ENCODE peak calls at places on chromosomes 1 and 21, in six cellular contexts. O is DND-41, X is upper lobe of right lung, U is IMR-90, I is transverse colon, F is ovary. Z is an unnamed sample.

GRCh38 chr1:246907472-246907871 is 24.3 kb downstream of the AHCTF1 start:
- DNase-seq in U (peak; percentile 72), F (no peak), I (peak; percentile 20), O (peak; percentile 43), X (no peak), Z (peak; percentile 79)

GRCh38 chr1:68293609-68294353 is 61.5 kb upstream of the WLS start:
- DNase-seq in I (no peak), X (no peak), U (peak; percentile 45), O (no peak), F (peak; percentile 44), Z (peak; percentile 75)

GRCh38 chr1:201783067-201783466 is 45.9 kb upstream of the IPO9 start:
- DNase-seq in U (peak; percentile 46), O (no peak), X (no peak), F (no peak), I (no peak), Z (peak; percentile 47)

GRCh38 chr1:160981584-160982411 is 27.2 kb upstream of the ITLN2 start:
- DNase-seq in U (no peak), F (no peak), I (no peak), X (no peak), O (no peak), Z (no peak)

GRCh38 chr1:77948841-77949424 is 29.9 kb downstream of the FUBP1 start:
- DNase-seq in O (no peak), I (no peak), U (peak; percentile 42), X (no peak), F (no peak), Z (peak; percentile 56)

GRCh38 chr1:47823016-47823843 is 174.0 kb downstream of the TRABD2B start:
- DNase-seq in U (no peak), O (no peak), F (no peak), I (no peak), X (no peak), Z (no peak)

GRCh38 chr1:184888505-184888904 is 85.8 kb downstream of the NIBAN1 start:
- DNase-seq in F (no peak), X (no peak), O (no peak), U (peak; percentile 84), I (no peak), Z (peak; percentile 63)

GRCh38 chr1:222182641-222183040 is 365.3 kb downstream of the HHIPL2 start:
- DNase-seq in F (no peak), I (no peak), X (no peak), O (no peak), U (peak; percentile 69), Z (no peak)

GRCh38 chr1:18666317-18666920 is 35.8 kb downstream of the PAX7 start:
- DNase-seq in U (no peak), O (no peak), I (peak; percentile 37), X (peak; percentile 77), F (no peak), Z (no peak)

GRCh38 chr1:230702934-230703678 is 10.8 kb downstream of the AGT start:
- DNase-seq in O (no peak), X (no peak), F (no peak), U (no peak), I (no peak), Z (no peak)

GRCh38 chr1:36076979-36077573 is 6.8 kb upstream of the TEKT2 start:
- DNase-seq in O (no peak), U (no peak), I (no peak), F (no peak), X (no peak), Z (peak; percentile 32)

GRCh38 chr1:107486365-107486764 is 345.5 kb downstream of the NTNG1 start:
- DNase-seq in I (no peak), U (no peak), F (no peak), X (no peak), O (no peak), Z (no peak)

GRCh38 chr1:153578490-153578889 is 12.8 kb upstream of the S100A2 start:
- DNase-seq in U (peak; percentile 47), O (no peak), F (no peak), I (no peak), X (no peak), Z (no peak)

GRCh38 chr1:90114521-90115141 is 119.7 kb downstream of the ZNF326 start:
- DNase-seq in U (peak; percentile 49), F (no peak), O (no peak), X (no peak), I (no peak), Z (peak; percentile 69)

GRCh38 chr1:54137532-54138061 is 15.2 kb downstream of the CDCP2 start:
- DNase-seq in U (peak; percentile 50), X (no peak), F (peak; percentile 69), O (no peak), I (no peak), Z (peak; percentile 59)

GRCh38 chr1:238779676-238780075 is 606.7 kb upstream of the CHRM3 start:
- DNase-seq in U (no peak), F (no peak), I (no peak), O (no peak), X (no peak), Z (no peak)

GRCh38 chr1:238783633-238784032 is 602.7 kb upstream of the CHRM3 start:
- DNase-seq in X (no peak), F (no peak), I (no peak), U (no peak), O (no peak), Z (no peak)
- H3K4me3 ChIP-seq in X (no peak overlapping the region), F (no peak overlapping the region), I (no peak overlapping the region), U (no peak overlapping the region), O (no peak overlapping the region), Z (no peak overlapping the region)

GRCh38 chr1:186240436-186240835 is 134.6 kb downstream of the TPR start:
- DNase-seq in X (no peak), I (no peak), O (no peak), F (no peak), U (no peak), Z (no peak)

GRCh38 chr1:186239211-186239610 is 135.8 kb downstream of the TPR start:
- DNase-seq in O (no peak), U (no peak), X (no peak), F (no peak), I (no peak), Z (no peak)

GRCh38 chr1:186250529-186250928 is 124.5 kb downstream of the TPR start:
- DNase-seq in X (no peak), I (no peak), F (no peak), O (no peak), U (no peak), Z (no peak)

DNA sequence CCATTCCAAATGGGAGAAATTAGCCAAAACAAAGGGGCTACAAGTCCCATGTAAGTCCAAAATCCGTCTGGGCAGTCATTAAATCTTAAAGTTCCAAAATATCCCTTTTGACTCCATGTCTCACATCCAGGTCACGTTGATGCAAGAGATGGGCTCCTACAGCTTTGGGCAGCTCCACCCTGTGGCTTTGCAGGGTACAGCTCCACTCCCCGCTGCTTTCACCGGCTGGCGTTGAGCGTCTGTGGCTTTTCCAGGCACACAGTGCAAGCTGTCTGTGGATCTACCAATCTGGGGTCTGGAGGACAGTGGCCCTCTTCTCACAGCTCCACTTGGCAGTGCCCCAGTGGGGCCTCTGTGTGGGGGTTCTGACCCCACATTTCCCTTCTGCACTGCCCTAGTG is 130.2 kb downstream of the TPR start:
- DNase-seq in U (no peak), X (no peak), O (no peak), F (no peak), I (no peak), Z (peak; percentile 21)
- TF ChIP-seq CTCF in U (peak; percentile 17), X (no peak), O (peak; percentile 40), F (no peak), I (no peak), Z (peak; percentile 44)

DNA sequence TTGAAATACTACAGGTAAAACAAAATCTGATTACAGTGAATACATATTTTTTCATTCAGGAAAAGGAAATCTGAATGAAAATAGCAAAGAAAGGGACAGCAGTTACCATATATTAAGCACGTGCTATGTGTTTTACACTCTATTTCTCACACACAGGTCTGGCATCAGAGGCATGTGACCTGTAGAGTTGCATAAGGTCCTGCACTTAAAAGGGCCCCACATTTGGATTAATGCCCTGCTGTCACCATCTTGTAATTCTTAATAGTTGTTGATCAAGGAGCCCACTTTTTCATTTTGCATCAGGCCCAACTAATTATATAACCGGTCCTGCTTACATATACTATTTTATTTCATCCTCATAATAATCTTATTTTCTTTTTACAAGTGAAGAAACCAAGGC is 125.8 kb downstream of the LRRC40 start:
- DNase-seq in U (no peak), X (no peak), I (no peak), O (no peak), F (no peak), Z (no peak)
- H3K4me3 ChIP-seq in U (no peak overlapping the region), X (no peak overlapping the region), I (no peak overlapping the region), O (no peak overlapping the region), F (no peak overlapping the region), Z (no peak overlapping the region)

DNA sequence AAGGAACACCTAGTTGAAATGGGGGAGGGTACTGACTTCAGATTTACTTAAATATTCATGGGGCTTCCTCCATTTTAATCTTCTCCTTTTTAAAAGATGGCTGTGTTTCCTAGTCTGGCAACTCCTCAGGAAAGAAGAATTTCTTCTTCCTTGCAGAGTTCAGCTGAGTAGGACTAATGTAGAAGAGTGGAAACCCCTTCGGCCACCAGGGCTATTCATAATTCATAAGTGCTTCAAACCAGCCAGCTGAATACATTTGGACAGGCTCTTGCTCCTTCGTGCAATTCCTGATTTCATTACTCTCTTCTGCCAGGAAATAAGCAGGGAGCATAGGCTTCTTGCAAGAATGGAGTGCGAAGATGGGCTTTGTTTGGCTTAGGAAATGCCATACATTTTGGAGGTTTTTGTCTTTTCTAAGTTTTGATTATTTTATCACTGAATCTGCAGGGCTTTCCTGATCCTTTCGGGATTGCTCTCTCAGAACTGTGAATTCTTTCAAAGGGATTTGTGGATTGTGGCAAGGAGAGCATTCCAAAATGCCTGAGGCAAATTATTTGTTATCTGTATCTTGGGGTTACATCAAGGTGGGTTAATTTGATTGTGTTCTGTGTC is 179.5 kb upstream of the SGIP1 start:
- DNase-seq in X (no peak), U (peak; percentile 69), O (no peak), F (no peak), I (no peak), Z (peak; percentile 75)
- TF ChIP-seq CTCF in X (no peak), U (no peak), O (no peak), F (no peak), I (no peak), Z (no peak)

GRCh38 chr21:42063206-42063577 is 7.9 kb upstream of the UMODL1 start:
- DNase-seq in U (no peak), X (no peak), I (peak; percentile 71), O (peak; percentile 50), F (no peak), Z (no peak)
- H3K4me3 ChIP-seq in U (no peak overlapping the region), X (peak overlapping the region; percentile 2), I (no peak overlapping the region), O (peak overlapping the region; percentile 66), F (no peak overlapping the region), Z (no peak overlapping the region)

DNA sequence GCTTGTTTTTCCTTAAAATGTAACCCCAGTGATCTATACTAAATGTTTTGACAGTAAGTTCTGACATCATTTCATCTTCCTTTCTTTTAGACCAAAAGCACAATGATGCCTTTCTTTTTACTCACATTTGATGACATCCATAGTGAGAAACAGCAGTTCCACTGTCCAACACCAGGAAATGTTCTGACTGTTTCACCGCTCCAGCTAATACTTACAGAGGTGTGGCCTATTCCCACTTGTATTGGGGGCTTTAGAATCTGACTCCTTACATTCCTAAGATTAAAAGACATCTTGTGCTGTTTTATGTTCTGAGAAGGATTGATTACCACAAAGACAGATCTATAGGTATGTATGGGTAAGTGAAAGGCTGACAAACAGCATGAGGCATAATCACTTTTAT is 1018.2 kb upstream of the PRMT6 start:
- DNase-seq in F (no peak), O (no peak), X (no peak), U (no peak), I (no peak), Z (no peak)
- TF ChIP-seq CTCF in F (no peak), O (no peak), X (no peak), U (no peak), I (no peak), Z (no peak)